ENCODE peak calls at places on chromosomes 5 and 9, in five cellular contexts. One of them, this sample, is unnamed.

GRCh38 chr9:16727452-16728127 is 142.9 kb downstream of the BNC2 start:
- DNase-seq in HTR-8/SVneo: no peak
- DNase-seq in NAMALWA: no peak
- DNase-seq in stimulated activated CD4-positive, alpha-beta T cell treated with anti-CD3 and anti-CD28 coated beads, Interleukin-4, amount 100 ng/mL, for 24 hours: no peak
- DNase-seq in posterior vena cava: no peak
- DNase-seq in this sample: no peak

GRCh38 chr5:168086104-168086610 is 205.3 kb upstream of the WWC1 start:
- DNase-seq in NAMALWA: no peak
- DNase-seq in posterior vena cava: no peak
- DNase-seq in stimulated activated CD4-positive, alpha-beta T cell treated with anti-CD3 and anti-CD28 coated beads, Interleukin-4, amount 100 ng/mL, for 24 hours: no peak
- DNase-seq in HTR-8/SVneo: peak
- DNase-seq in this sample: no peak

GRCh38 chr5:178483620-178484019 is 106.6 kb downstream of the COL23A1 start:
- DNase-seq in NAMALWA: peak
- DNase-seq in stimulated activated CD4-positive, alpha-beta T cell treated with anti-CD3 and anti-CD28 coated beads, Interleukin-4, amount 100 ng/mL, for 24 hours: peak
- DNase-seq in posterior vena cava: no peak
- DNase-seq in HTR-8/SVneo: no peak
- DNase-seq in this sample: peak

GRCh38 chr9:26148128-26148527 is 469.9 kb upstream of the TUSC1 start:
- DNase-seq in posterior vena cava: no peak
- DNase-seq in stimulated activated CD4-positive, alpha-beta T cell treated with anti-CD3 and anti-CD28 coated beads, Interleukin-4, amount 100 ng/mL, for 24 hours: no peak
- DNase-seq in HTR-8/SVneo: no peak
- DNase-seq in NAMALWA: no peak
- DNase-seq in this sample: no peak

GRCh38 chr9:37337301-37337905 is 85.1 kb upstream of the GRHPR start:
- DNase-seq in posterior vena cava: no peak
- DNase-seq in HTR-8/SVneo: no peak
- DNase-seq in NAMALWA: peak
- DNase-seq in stimulated activated CD4-positive, alpha-beta T cell treated with anti-CD3 and anti-CD28 coated beads, Interleukin-4, amount 100 ng/mL, for 24 hours: no peak
- DNase-seq in this sample: no peak

GRCh38 chr9:105390901-105391300 is 56.9 kb upstream of the FSD1L start:
- DNase-seq in posterior vena cava: no peak
- DNase-seq in NAMALWA: no peak
- DNase-seq in HTR-8/SVneo: no peak
- DNase-seq in stimulated activated CD4-positive, alpha-beta T cell treated with anti-CD3 and anti-CD28 coated beads, Interleukin-4, amount 100 ng/mL, for 24 hours: no peak
- DNase-seq in this sample: no peak

GRCh38 chr9:122338989-122339388 is 31.8 kb upstream of the PTGS1 start:
- DNase-seq in NAMALWA: no peak
- DNase-seq in stimulated activated CD4-positive, alpha-beta T cell treated with anti-CD3 and anti-CD28 coated beads, Interleukin-4, amount 100 ng/mL, for 24 hours: no peak
- DNase-seq in posterior vena cava: no peak
- DNase-seq in HTR-8/SVneo: no peak
- DNase-seq in this sample: no peak

GRCh38 chr9:81237565-81238231 is 451.6 kb downstream of the TLE1 start:
- DNase-seq in HTR-8/SVneo: no peak
- DNase-seq in posterior vena cava: no peak
- DNase-seq in stimulated activated CD4-positive, alpha-beta T cell treated with anti-CD3 and anti-CD28 coated beads, Interleukin-4, amount 100 ng/mL, for 24 hours: no peak
- DNase-seq in NAMALWA: no peak
- DNase-seq in this sample: no peak

GRCh38 chr5:65161655-65162054 is 320.1 kb downstream of the ADAMTS6 start:
- DNase-seq in HTR-8/SVneo: no peak
- DNase-seq in stimulated activated CD4-positive, alpha-beta T cell treated with anti-CD3 and anti-CD28 coated beads, Interleukin-4, amount 100 ng/mL, for 24 hours: no peak
- DNase-seq in posterior vena cava: no peak
- DNase-seq in NAMALWA: no peak
- DNase-seq in this sample: no peak

GRCh38 chr5:87150630-87151029 is 117.1 kb upstream of the RASA1 start:
- DNase-seq in posterior vena cava: no peak
- DNase-seq in stimulated activated CD4-positive, alpha-beta T cell treated with anti-CD3 and anti-CD28 coated beads, Interleukin-4, amount 100 ng/mL, for 24 hours: no peak
- DNase-seq in NAMALWA: no peak
- DNase-seq in HTR-8/SVneo: no peak
- DNase-seq in this sample: no peak

GRCh38 chr9:112112519-112112918 is 62.6 kb downstream of the SUSD1 start:
- DNase-seq in HTR-8/SVneo: peak
- DNase-seq in stimulated activated CD4-positive, alpha-beta T cell treated with anti-CD3 and anti-CD28 coated beads, Interleukin-4, amount 100 ng/mL, for 24 hours: no peak
- DNase-seq in NAMALWA: no peak
- DNase-seq in posterior vena cava: no peak
- DNase-seq in this sample: no peak

GRCh38 chr5:176775409-176775808 is 35.0 kb upstream of the UNC5A start:
- DNase-seq in posterior vena cava: no peak
- DNase-seq in NAMALWA: no peak
- DNase-seq in stimulated activated CD4-positive, alpha-beta T cell treated with anti-CD3 and anti-CD28 coated beads, Interleukin-4, amount 100 ng/mL, for 24 hours: no peak
- DNase-seq in HTR-8/SVneo: no peak
- DNase-seq in this sample: peak

GRCh38 chr5:127353761-127354160 is 63.2 kb downstream of the MEGF10 start:
- DNase-seq in HTR-8/SVneo: no peak
- DNase-seq in stimulated activated CD4-positive, alpha-beta T cell treated with anti-CD3 and anti-CD28 coated beads, Interleukin-4, amount 100 ng/mL, for 24 hours: no peak
- DNase-seq in posterior vena cava: no peak
- DNase-seq in NAMALWA: no peak
- DNase-seq in this sample: no peak

GRCh38 chr5:88672644-88673493 is 210.1 kb downstream of the MEF2C start:
- DNase-seq in posterior vena cava: no peak
- DNase-seq in stimulated activated CD4-positive, alpha-beta T cell treated with anti-CD3 and anti-CD28 coated beads, Interleukin-4, amount 100 ng/mL, for 24 hours: no peak
- DNase-seq in HTR-8/SVneo: no peak
- DNase-seq in NAMALWA: no peak
- DNase-seq in this sample: no peak

GRCh38 chr5:68418680-68419079 is 203.1 kb downstream of the PIK3R1 start:
- DNase-seq in posterior vena cava: no peak
- DNase-seq in NAMALWA: no peak
- DNase-seq in HTR-8/SVneo: no peak
- DNase-seq in stimulated activated CD4-positive, alpha-beta T cell treated with anti-CD3 and anti-CD28 coated beads, Interleukin-4, amount 100 ng/mL, for 24 hours: no peak
- DNase-seq in this sample: no peak

GRCh38 chr9:37994639-37995347 is 74.2 kb downstream of the SHB start:
- DNase-seq in NAMALWA: peak
- DNase-seq in posterior vena cava: peak
- DNase-seq in HTR-8/SVneo: peak
- DNase-seq in stimulated activated CD4-positive, alpha-beta T cell treated with anti-CD3 and anti-CD28 coated beads, Interleukin-4, amount 100 ng/mL, for 24 hours: peak
- DNase-seq in this sample: peak

GRCh38 chr9:122695696-122696095 is 20.8 kb downstream of the OR1L3 start:
- DNase-seq in HTR-8/SVneo: no peak
- DNase-seq in NAMALWA: no peak
- DNase-seq in stimulated activated CD4-positive, alpha-beta T cell treated with anti-CD3 and anti-CD28 coated beads, Interleukin-4, amount 100 ng/mL, for 24 hours: no peak
- DNase-seq in posterior vena cava: no peak
- DNase-seq in this sample: no peak

GRCh38 chr5:17355585-17356346 is 138.3 kb downstream of the BASP1 start:
- DNase-seq in NAMALWA: no peak
- DNase-seq in HTR-8/SVneo: no peak
- DNase-seq in stimulated activated CD4-positive, alpha-beta T cell treated with anti-CD3 and anti-CD28 coated beads, Interleukin-4, amount 100 ng/mL, for 24 hours: no peak
- DNase-seq in posterior vena cava: no peak
- DNase-seq in this sample: no peak

GRCh38 chr5:160064979-160065619 is 54.2 kb downstream of the PWWP2A start:
- DNase-seq in NAMALWA: no peak
- DNase-seq in posterior vena cava: no peak
- DNase-seq in stimulated activated CD4-positive, alpha-beta T cell treated with anti-CD3 and anti-CD28 coated beads, Interleukin-4, amount 100 ng/mL, for 24 hours: no peak
- DNase-seq in HTR-8/SVneo: no peak
- DNase-seq in this sample: no peak

GRCh38 chr9:25260056-25260455 is 418.2 kb downstream of the TUSC1 start:
- DNase-seq in NAMALWA: no peak
- DNase-seq in stimulated activated CD4-positive, alpha-beta T cell treated with anti-CD3 and anti-CD28 coated beads, Interleukin-4, amount 100 ng/mL, for 24 hours: no peak
- DNase-seq in HTR-8/SVneo: no peak
- DNase-seq in posterior vena cava: no peak
- DNase-seq in this sample: no peak

GRCh38 chr5:175118700-175119309 is 325.2 kb downstream of the DRD1 start:
- DNase-seq in NAMALWA: no peak
- DNase-seq in posterior vena cava: no peak
- DNase-seq in HTR-8/SVneo: no peak
- DNase-seq in stimulated activated CD4-positive, alpha-beta T cell treated with anti-CD3 and anti-CD28 coated beads, Interleukin-4, amount 100 ng/mL, for 24 hours: no peak
- DNase-seq in this sample: no peak

GRCh38 chr5:14299666-14300065 is 156.5 kb downstream of the TRIO start:
- DNase-seq in NAMALWA: no peak
- DNase-seq in HTR-8/SVneo: no peak
- DNase-seq in posterior vena cava: no peak
- DNase-seq in stimulated activated CD4-positive, alpha-beta T cell treated with anti-CD3 and anti-CD28 coated beads, Interleukin-4, amount 100 ng/mL, for 24 hours: no peak
- DNase-seq in this sample: no peak